ENCODE peak calls at places on chromosomes 12 and 14, in four cellular contexts. B is HEK293T, W is NCI-H1417, Z is endothelial cell. E is an unnamed sample.

GRCh38 chr12:68012712-68013111 is 23.5 kb downstream of the IFNG-AS1 start:
- DNase-seq in B (no peak), W (no peak), Z (no peak), E (no peak)

GRCh38 chr12:62210422-62210821 is 49.8 kb upstream of the USP15 start:
- DNase-seq in B (peak; percentile 41), W (peak; percentile 10), Z (peak; percentile 28), E (no peak)

GRCh38 chr12:100234591-100235304 is 32.1 kb downstream of the DEPDC4 start:
- DNase-seq in B (peak; percentile 23), W (peak; percentile 76), Z (no peak), E (peak; percentile 6)

GRCh38 chr12:61991663-61992062 is 268.5 kb upstream of the USP15 start:
- DNase-seq in B (no peak), W (no peak), Z (no peak), E (no peak)

GRCh38 chr12:53325539-53326061 is 4.2 kb upstream of the AAAS start:
- DNase-seq in B (no peak), W (no peak), Z (peak; percentile 56), E (no peak)

GRCh38 chr12:49949124-49949845 is 1.3 kb upstream of the AQP2 start:
- DNase-seq in B (no peak), W (no peak), Z (no peak), E (no peak)

GRCh38 chr12:113803829-113804140 is 162.3 kb downstream of the RBM19 start:
- DNase-seq in B (no peak), W (no peak), Z (no peak), E (no peak)

GRCh38 chr12:75635606-75636444 is 124.4 kb upstream of the KRR1 start:
- DNase-seq in B (peak; percentile 28), W (no peak), Z (no peak), E (no peak)

GRCh38 chr12:120639771-120640721 is at the start of gene CABP1:
- DNase-seq in B (peak; percentile 73), W (peak; percentile 38), Z (peak; percentile 33), E (no peak)

GRCh38 chr14:52895000-52895399 is 55.9 kb downstream of the FERMT2 start:
- DNase-seq in B (no peak), W (peak; percentile 17), Z (no peak), E (no peak)

GRCh38 chr12:31007153-31007495 is 66.5 kb upstream of the DDX11 start:
- DNase-seq in B (no peak), W (no peak), Z (no peak), E (no peak)

GRCh38 chr14:54778618-54779017 is 124.0 kb downstream of the GCH1 start:
- DNase-seq in B (no peak), W (no peak), Z (no peak), E (no peak)

GRCh38 chr12:4012977-4013968 is 140.1 kb upstream of the PARP11 start:
- DNase-seq in B (no peak), W (no peak), Z (no peak), E (no peak)

GRCh38 chr12:4118017-4118510 is 155.5 kb upstream of the CCND2 start:
- DNase-seq in B (no peak), W (no peak), Z (no peak), E (no peak)

GRCh38 chr14:101288436-101289229 is 272.7 kb upstream of the DIO3 start:
- DNase-seq in B (no peak), W (no peak), Z (no peak), E (no peak)

GRCh38 chr14:21734457-21735074 is 60.9 kb upstream of the OR4E1 start:
- DNase-seq in B (peak; percentile 48), W (peak; percentile 88), Z (peak; percentile 36), E (no peak)

GRCh38 chr14:96362071-96362964 is 823 bp downstream of the ATG2B start:
- DNase-seq in B (peak; percentile 53), W (peak; percentile 85), Z (no peak), E (peak; percentile 3)

GRCh38 chr12:30423330-30423729 is 272.3 kb downstream of the IPO8 start:
- DNase-seq in B (no peak), W (no peak), Z (no peak), E (no peak)

GRCh38 chr12:68959457-68960161 is 26.6 kb upstream of the CPM start:
- DNase-seq in B (no peak), W (no peak), Z (no peak), E (no peak)

GRCh38 chr14:96098309-96098998 is 59.3 kb downstream of the C14orf132 start:
- DNase-seq in B (peak; percentile 57), W (peak; percentile 83), Z (peak; percentile 70), E (peak; percentile 61)

GRCh38 chr12:79527498-79527897 is 163.3 kb downstream of the PAWR start:
- DNase-seq in B (no peak), W (no peak), Z (no peak), E (no peak)

GRCh38 chr12:40752011-40752410 is 59.8 kb downstream of the CNTN1 start:
- DNase-seq in B (no peak), W (no peak), Z (no peak), E (no peak)

GRCh38 chr14:103108749-103109207 is 14.3 kb downstream of the EXOC3L4 start:
- DNase-seq in B (no peak), W (no peak), Z (no peak), E (no peak)

GRCh38 chr14:62066304-62066703 is 304.1 kb downstream of the SNAPC1 start:
- DNase-seq in B (no peak), W (no peak), Z (no peak), E (no peak)

GRCh38 chr14:68364823-68365222 is 428.0 kb downstream of the ZFP36L1 start:
- DNase-seq in B (no peak), W (no peak), Z (no peak), E (no peak)

GRCh38 chr14:27995688-27996087 is 770.9 kb upstream of the FOXG1 start:
- DNase-seq in B (no peak), W (peak; percentile 98), Z (no peak), E (no peak)

GRCh38 chr14:99755629-99756603 is 37.3 kb upstream of the EML1 start:
- DNase-seq in B (no peak), W (no peak), Z (no peak), E (no peak)

GRCh38 chr14:104081493-104081835 is 4.0 kb upstream of the ASPG start:
- DNase-seq in B (no peak), W (no peak), Z (no peak), E (no peak)

GRCh38 chr14:22928237-22929103 is 706 bp downstream of the PRMT5 start:
- DNase-seq in B (no peak), W (no peak), Z (no peak), E (no peak)

GRCh38 chr14:95526483-95527391 is 8.1 kb upstream of the GLRX5 start:
- DNase-seq in B (no peak), W (no peak), Z (no peak), E (no peak)

GRCh38 chr14:102097441-102098135 is 10.7 kb upstream of the HSP90AA1 start:
- DNase-seq in B (no peak), W (no peak), Z (no peak), E (no peak)

GRCh38 chr14:100900837-100901390 is 2.6 kb downstream of the RTL1 start:
- DNase-seq in B (peak; percentile 51), W (peak; percentile 35), Z (peak; percentile 84), E (no peak)

GRCh38 chr14:61042220-61042619 is 61.2 kb downstream of the SLC38A6 start:
- DNase-seq in B (no peak), W (no peak), Z (no peak), E (no peak)

E was measured in DMS 273 treated with DMSO at 0.1 percent for 48 hours.